ENCODE peak calls at places on chromosomes 16 and 17, in four cellular contexts. One of them, this sample, is unnamed.
A peak's percentile ranks its signal among the peaks of the same experiment; 100 is the strongest.

GRCh38 chr16:57141822-57142631 is 43.8 kb downstream of the PSME3IP1 start:
- DNase-seq in smooth muscle cell of the brain vasculature: no peak
- DNase-seq in stomach: no peak
- DNase-seq in body of pancreas: no peak
- DNase-seq in this sample: no peak

GRCh38 chr16:55613578-55614333 is 42.0 kb upstream of the SLC6A2 start:
- DNase-seq in body of pancreas: no peak
- DNase-seq in stomach: no peak
- DNase-seq in smooth muscle cell of the brain vasculature: no peak
- DNase-seq in this sample: no peak

GRCh38 chr17:73363788-73364522 is 52.2 kb upstream of the CDC42EP4 start:
- DNase-seq in smooth muscle cell of the brain vasculature: no peak
- DNase-seq in body of pancreas: peak; percentile 68
- DNase-seq in stomach: no peak
- DNase-seq in this sample: no peak

GRCh38 chr17:72110231-72110952 is 10.4 kb upstream of the SOX9 start:
- DNase-seq in body of pancreas: no peak
- DNase-seq in smooth muscle cell of the brain vasculature: no peak
- DNase-seq in stomach: no peak
- DNase-seq in this sample: no peak

GRCh38 chr17:18093616-18094408 is 6.1 kb downstream of the DRG2 start:
- DNase-seq in smooth muscle cell of the brain vasculature: peak; percentile 17
- DNase-seq in body of pancreas: peak; percentile 32
- DNase-seq in stomach: no peak
- DNase-seq in this sample: no peak

GRCh38 chr16:48054881-48055601 is 100.8 kb downstream of the ABCC12 start:
- DNase-seq in smooth muscle cell of the brain vasculature: peak; percentile 29
- DNase-seq in body of pancreas: peak; percentile 46
- DNase-seq in stomach: peak; percentile 47
- DNase-seq in this sample: peak; percentile 16

GRCh38 chr16:14196011-14196410 is 124.9 kb downstream of the MRTFB start:
- DNase-seq in body of pancreas: no peak
- DNase-seq in smooth muscle cell of the brain vasculature: no peak
- DNase-seq in stomach: no peak
- DNase-seq in this sample: peak; percentile 2

GRCh38 chr16:24699151-24699723 is 30.2 kb upstream of the TNRC6A start:
- DNase-seq in body of pancreas: no peak
- DNase-seq in smooth muscle cell of the brain vasculature: no peak
- DNase-seq in stomach: no peak
- DNase-seq in this sample: no peak

GRCh38 chr16:17467923-17468540 is 2.7 kb downstream of the XYLT1 start:
- DNase-seq in smooth muscle cell of the brain vasculature: no peak
- DNase-seq in stomach: peak; percentile 67
- DNase-seq in body of pancreas: peak; percentile 78
- DNase-seq in this sample: peak; percentile 11

GRCh38 chr17:45086346-45086745 is 25.2 kb downstream of the NMT1 start:
- DNase-seq in smooth muscle cell of the brain vasculature: no peak
- DNase-seq in stomach: no peak
- DNase-seq in body of pancreas: no peak
- DNase-seq in this sample: no peak

GRCh38 chr17:18278867-18279266 is 18.4 kb downstream of the MIEF2 start:
- DNase-seq in stomach: no peak
- DNase-seq in body of pancreas: no peak
- DNase-seq in smooth muscle cell of the brain vasculature: no peak
- DNase-seq in this sample: no peak

GRCh38 chr17:78921437-78921971 is 3.7 kb downstream of the TIMP2 start:
- DNase-seq in body of pancreas: no peak
- DNase-seq in stomach: no peak
- DNase-seq in smooth muscle cell of the brain vasculature: no peak
- DNase-seq in this sample: no peak

GRCh38 chr16:50474138-50474537 is 74.1 kb upstream of the NKD1 start:
- DNase-seq in smooth muscle cell of the brain vasculature: no peak
- DNase-seq in body of pancreas: no peak
- DNase-seq in stomach: no peak
- DNase-seq in this sample: no peak

GRCh38 chr17:40209404-40210093 is 9.6 kb upstream of the WIPF2 start:
- DNase-seq in stomach: no peak
- DNase-seq in smooth muscle cell of the brain vasculature: no peak
- DNase-seq in body of pancreas: no peak
- DNase-seq in this sample: peak; percentile 9

GRCh38 chr16:2148714-2149629 is 547 bp downstream of the RAB26 start:
- DNase-seq in stomach: peak; percentile 48
- DNase-seq in body of pancreas: peak; percentile 64
- DNase-seq in smooth muscle cell of the brain vasculature: no peak
- DNase-seq in this sample: no peak

GRCh38 chr16:57240872-57241271 is 4.2 kb upstream of the ARL2BP start:
- DNase-seq in body of pancreas: no peak
- DNase-seq in stomach: no peak
- DNase-seq in smooth muscle cell of the brain vasculature: no peak
- DNase-seq in this sample: no peak

GRCh38 chr17:27978689-27979175 is 63.7 kb upstream of the NLK start:
- DNase-seq in stomach: no peak
- DNase-seq in smooth muscle cell of the brain vasculature: no peak
- DNase-seq in body of pancreas: no peak
- DNase-seq in this sample: no peak

GRCh38 chr17:39782481-39782880 is 44.7 kb downstream of the GRB7 start:
- DNase-seq in body of pancreas: peak; percentile 28
- DNase-seq in smooth muscle cell of the brain vasculature: no peak
- DNase-seq in stomach: no peak
- DNase-seq in this sample: no peak

GRCh38 chr16:67202956-67203493 is 4.1 kb downstream of the ELMO3 start:
- DNase-seq in smooth muscle cell of the brain vasculature: no peak
- DNase-seq in body of pancreas: no peak
- DNase-seq in stomach: no peak
- DNase-seq in this sample: no peak

GRCh38 chr16:2825049-2825742 is 4.9 kb upstream of the ZG16B start:
- DNase-seq in body of pancreas: no peak
- DNase-seq in stomach: no peak
- DNase-seq in smooth muscle cell of the brain vasculature: no peak
- DNase-seq in this sample: no peak

GRCh38 chr17:45848868-45849535 is 4.3 kb downstream of the SPPL2C start:
- DNase-seq in smooth muscle cell of the brain vasculature: no peak
- DNase-seq in stomach: no peak
- DNase-seq in body of pancreas: no peak
- DNase-seq in this sample: no peak

GRCh38 chr16:85205747-85206471 is 93.6 kb upstream of the CIBAR2 start:
- DNase-seq in smooth muscle cell of the brain vasculature: no peak
- DNase-seq in stomach: no peak
- DNase-seq in body of pancreas: peak; percentile 32
- DNase-seq in this sample: no peak

GRCh38 chr17:8696951-8697745 is 47.5 kb downstream of the CCDC42 start:
- DNase-seq in smooth muscle cell of the brain vasculature: no peak
- DNase-seq in stomach: no peak
- DNase-seq in body of pancreas: peak; percentile 23
- DNase-seq in this sample: no peak

GRCh38 chr16:15524966-15525365 is 90.6 kb downstream of the BMERB1 start:
- DNase-seq in stomach: no peak
- DNase-seq in smooth muscle cell of the brain vasculature: no peak
- DNase-seq in body of pancreas: no peak
- DNase-seq in this sample: no peak

GRCh38 chr16:11004351-11004750 is 60.0 kb downstream of the CLEC16A start:
- DNase-seq in body of pancreas: no peak
- DNase-seq in smooth muscle cell of the brain vasculature: no peak
- DNase-seq in stomach: no peak
- DNase-seq in this sample: no peak

GRCh38 chr16:8893426-8893825 is 11.3 kb downstream of the LITAFD start:
- DNase-seq in smooth muscle cell of the brain vasculature: no peak
- DNase-seq in body of pancreas: no peak
- DNase-seq in stomach: no peak
- DNase-seq in this sample: no peak

GRCh38 chr16:3478242-3478925 is 16.9 kb downstream of the C16orf90 start:
- DNase-seq in smooth muscle cell of the brain vasculature: no peak
- DNase-seq in body of pancreas: no peak
- DNase-seq in stomach: no peak
- DNase-seq in this sample: no peak

GRCh38 chr16:78962457-78962929 is 638.0 kb downstream of the MAF start:
- DNase-seq in stomach: no peak
- DNase-seq in body of pancreas: no peak
- DNase-seq in smooth muscle cell of the brain vasculature: no peak
- DNase-seq in this sample: peak; percentile 18

GRCh38 chr16:57028086-57028485 is 38.7 kb downstream of the NLRC5 start:
- DNase-seq in stomach: no peak
- DNase-seq in smooth muscle cell of the brain vasculature: no peak
- DNase-seq in body of pancreas: no peak
- DNase-seq in this sample: no peak

GRCh38 chr17:48544356-48545021 is 420 bp downstream of the HOXB2 start:
- DNase-seq in stomach: peak; percentile 62
- DNase-seq in smooth muscle cell of the brain vasculature: no peak
- DNase-seq in body of pancreas: peak; percentile 57
- DNase-seq in this sample: peak; percentile 71

GRCh38 chr17:4859816-4860625 is 26.9 kb downstream of the MINK1 start:
- DNase-seq in smooth muscle cell of the brain vasculature: no peak
- DNase-seq in body of pancreas: no peak
- DNase-seq in stomach: no peak
- DNase-seq in this sample: no peak

GRCh38 chr17:40038882-40039513 is 15.2 kb downstream of the MED24 start:
- DNase-seq in body of pancreas: peak; percentile 81
- DNase-seq in smooth muscle cell of the brain vasculature: peak; percentile 62
- DNase-seq in stomach: peak; percentile 63
- DNase-seq in this sample: peak; percentile 4

GRCh38 chr16:46895399-46896313 is 11.5 kb downstream of the GPT2 start:
- DNase-seq in body of pancreas: peak; percentile 89
- DNase-seq in stomach: peak; percentile 78
- DNase-seq in smooth muscle cell of the brain vasculature: no peak
- DNase-seq in this sample: no peak

This sample was measured in kidney glomerular epithelial cell.